ENCODE peak calls at places on chromosomes 4 and X, in six cellular contexts. Z is mesenchymal stem cell, E is IMR-90, J is H1, T is H9, D is trophoblast cell. S is an unnamed sample. For H3K27me3, the result is how much of the 10 kb centered on the place peaks cover.

GRCh38 chrX:114985967-114986592 is 31.3 kb downstream of the IL13RA2 start:
- DNase-seq in Z (peak), E (no peak), J (no peak), T (no peak), D (peak), S (no peak)

GRCh38 chr4:109972786-109973528 is 60.3 kb downstream of the EGF start:
- DNase-seq in Z (no peak), E (no peak), J (no peak), T (peak), D (no peak), S (no peak)

GRCh38 chr4:124177647-124178425 is 534.7 kb downstream of the ANKRD50 start:
- DNase-seq in Z (peak), E (peak), J (no peak), T (no peak), D (peak), S (no peak)

GRCh38 chr4:1720163-1720983 is 750 bp downstream of the TMEM129 start:
- DNase-seq in Z (peak), E (peak), J (no peak), T (peak), D (peak), S (peak)

GRCh38 chr4:130563185-130563890 is 1467.4 kb downstream of the C4orf33 start:
- DNase-seq in Z (peak), E (peak), J (peak), T (peak), D (peak), S (peak)

GRCh38 chr4:8500966-8501365 is 60.4 kb downstream of the TRMT44 start:
- DNase-seq in Z (no peak), E (no peak), J (no peak), T (no peak), D (no peak), S (no peak)

GRCh38 chr4:153792007-153792892 is 3.4 kb upstream of the SFRP2 start:
- DNase-seq in Z (peak), E (no peak), J (peak), T (peak), D (no peak), S (peak)

GRCh38 chr4:177008071-177008835 is 215.5 kb upstream of the VEGFC start:
- DNase-seq in Z (peak), E (peak), J (no peak), T (no peak), D (no peak), S (no peak)

GRCh38 chrX:109077788-109078187 is 341.4 kb upstream of the IRS4 start:
- DNase-seq in Z (no peak), E (no peak), J (no peak), T (no peak), D (no peak), S (no peak)

DNA sequence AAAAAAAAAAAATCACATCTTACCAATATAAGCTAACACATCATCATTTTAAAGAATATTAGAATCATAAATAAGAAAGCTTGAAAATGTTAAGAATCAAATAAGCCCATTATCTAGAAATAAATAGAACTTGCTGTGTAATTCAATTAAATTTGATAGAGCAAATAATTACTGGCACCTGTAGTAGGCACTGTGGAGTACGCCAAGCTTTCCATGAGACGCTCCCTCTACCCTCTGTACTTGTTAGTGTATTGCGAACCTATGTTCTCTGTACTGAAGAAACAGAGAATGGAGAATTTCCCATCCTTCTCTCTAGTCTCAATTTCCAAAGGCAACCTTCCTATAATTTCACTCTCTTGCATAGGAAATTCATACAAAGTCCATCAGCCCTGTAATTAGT is 61.7 kb upstream of the HAND2 start:
- DNase-seq in Z (no peak), E (no peak), J (no peak), T (no peak), D (no peak), S (no peak)
- H4K91ac ChIP-seq in Z (no peak), E (no peak), J (no peak), T (no peak), D (no peak), S (no peak)

DNA sequence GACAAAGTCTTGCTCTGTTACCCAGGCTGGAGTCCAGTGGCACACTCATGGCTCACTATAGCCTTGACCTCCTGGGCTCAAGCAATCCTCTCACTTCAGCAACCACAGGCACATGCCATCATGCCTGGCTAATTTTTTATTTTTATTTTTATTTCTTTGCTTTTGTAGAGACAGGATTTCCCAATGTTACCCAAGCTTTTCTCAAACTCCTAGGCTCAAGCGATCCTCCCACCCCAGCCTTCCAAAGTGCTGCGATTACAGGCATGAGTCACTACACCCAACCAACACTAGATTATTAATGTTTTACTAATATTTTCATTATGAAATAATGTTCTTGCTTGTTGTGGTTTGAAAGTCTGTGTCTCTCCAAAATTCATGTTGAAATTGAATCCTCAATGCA is 5.2 kb upstream of the ACTRT1 start:
- DNase-seq in Z (no peak), E (no peak), J (no peak), T (no peak), D (no peak), S (no peak)
- H3K27me3 ChIP-seq in Z (under half), E (under half), J (under half), T (under half), D (under half), S (under half)

GRCh38 chr4:20301161-20301560 is 49.5 kb downstream of the SLIT2 start:
- DNase-seq in Z (no peak), E (no peak), J (no peak), T (no peak), D (peak), S (no peak)

GRCh38 chr4:20298986-20299385 is 47.3 kb downstream of the SLIT2 start:
- DNase-seq in Z (no peak), E (no peak), J (no peak), T (no peak), D (no peak), S (no peak)

GRCh38 chr4:20297246-20297645 is 45.5 kb downstream of the SLIT2 start:
- DNase-seq in Z (no peak), E (peak), J (no peak), T (no peak), D (peak), S (no peak)

GRCh38 chr4:20297800-20298199 is 46.1 kb downstream of the SLIT2 start:
- DNase-seq in Z (no peak), E (no peak), J (no peak), T (no peak), D (peak), S (no peak)

DNA sequence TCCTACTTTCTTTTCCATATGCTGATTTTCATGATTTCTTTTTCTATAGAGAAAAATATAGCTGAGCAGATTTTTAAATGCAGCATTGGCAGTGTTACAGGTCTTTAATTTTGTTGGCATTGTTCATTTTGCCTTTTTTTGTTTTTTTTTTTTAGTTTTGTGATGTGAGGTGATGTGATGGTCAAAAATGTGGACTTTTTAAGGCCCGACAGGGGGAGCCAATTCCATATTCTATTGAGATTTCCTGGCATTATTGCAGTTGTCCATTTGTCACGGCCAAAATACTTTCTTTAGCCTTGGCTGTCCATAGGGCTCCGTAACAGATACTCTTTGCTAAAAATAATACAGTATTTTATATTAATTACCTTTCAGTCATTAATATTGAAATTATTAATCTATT is 47.8 kb downstream of the SLIT2 start:
- DNase-seq in Z (peak), E (peak), J (no peak), T (no peak), D (peak), S (no peak)
- H2BK5ac ChIP-seq in Z (no peak), E (no peak), J (no peak), T (no peak), D (no peak), S (no peak)

GRCh38 chrX:133640161-133641015 is 225.1 kb upstream of the GPC4 start:
- DNase-seq in Z (no peak), E (no peak), J (peak), T (peak), D (peak), S (peak)
- H4K91ac ChIP-seq in Z (no peak), E (no peak), J (no peak), T (no peak), D (no peak), S (no peak)

DNA sequence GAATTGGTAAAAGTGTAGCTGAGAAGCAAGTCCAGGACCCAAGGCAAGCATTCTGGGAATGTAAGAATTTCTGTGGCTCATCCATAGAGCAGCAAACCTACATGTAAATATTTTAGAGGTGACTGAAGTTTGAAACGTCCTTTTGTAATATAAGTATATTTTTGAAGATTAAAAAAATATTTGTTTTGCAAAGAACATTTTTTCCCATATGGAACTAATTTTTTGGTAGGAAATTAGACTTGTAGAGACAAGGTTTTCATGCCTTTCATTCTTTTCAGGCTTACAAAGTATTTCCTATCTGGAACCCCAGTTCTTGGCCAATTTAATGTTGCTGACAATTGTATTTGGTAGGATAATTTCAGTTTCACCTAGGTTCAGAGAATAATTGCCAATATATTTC is 104.0 kb downstream of the TEX13A start:
- DNase-seq in Z (no peak), E (no peak), J (no peak), T (no peak), D (peak), S (no peak)
- H3K27me3 ChIP-seq in Z (under half), E (under half), J (under half), T (under half), D (under half), S (under half)

DNA sequence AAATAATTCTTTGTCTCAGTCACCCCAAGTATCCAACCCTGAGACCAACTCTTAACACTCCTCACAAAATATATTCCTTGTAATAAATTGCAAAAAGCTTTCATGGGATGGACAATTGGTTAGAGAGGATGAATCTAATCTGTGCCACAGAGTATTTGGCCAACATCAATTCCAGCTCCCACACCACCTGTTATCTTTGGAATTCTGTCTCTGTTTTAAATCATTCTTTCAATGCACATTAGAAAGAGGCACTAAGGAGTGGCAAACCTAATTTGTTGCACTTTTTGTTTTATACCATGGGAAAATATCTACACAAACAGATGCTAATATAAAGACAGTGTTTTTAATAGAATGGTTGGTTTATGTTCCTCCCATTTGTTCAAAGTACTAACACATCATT is 116.6 kb downstream of the PPA2 start:
- DNase-seq in Z (no peak), E (no peak), J (no peak), T (no peak), D (no peak), S (no peak)
- H2BK5ac ChIP-seq in Z (no peak), E (no peak), J (no peak), T (no peak), D (no peak), S (no peak)

DNA sequence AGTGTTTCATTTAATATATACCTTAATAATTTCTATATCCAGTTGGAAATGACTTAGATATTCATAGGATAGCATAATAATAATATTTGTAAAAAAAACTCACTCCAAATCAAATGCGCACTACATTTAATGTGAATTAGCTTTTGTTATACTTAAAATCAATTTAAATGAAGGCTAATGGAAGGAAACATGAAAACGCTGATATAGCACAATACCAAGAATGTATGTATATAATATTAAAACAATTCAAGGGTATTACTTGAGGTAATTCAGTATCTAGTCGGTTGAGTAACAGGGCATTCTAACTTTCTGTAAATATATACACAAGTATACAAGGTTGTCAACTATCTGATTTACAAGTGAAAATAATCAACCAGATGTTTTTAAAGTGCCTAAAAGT is 307.1 kb upstream of the TEX13C start:
- DNase-seq in Z (no peak), E (no peak), J (no peak), T (no peak), D (no peak), S (no peak)
- H4K91ac ChIP-seq in Z (no peak), E (no peak), J (no peak), T (no peak), D (no peak), S (no peak)

GRCh38 chrX:11665144-11666040 is at the start of gene ARHGAP6:
- DNase-seq in Z (peak), E (peak), J (no peak), T (peak), D (peak), S (peak)

GRCh38 chrX:11664211-11664888 is 1.4 kb downstream of the ARHGAP6 start:
- DNase-seq in Z (peak), E (no peak), J (no peak), T (peak), D (peak), S (no peak)

GRCh38 chrX:11667286-11667685 is 1.6 kb upstream of the ARHGAP6 start:
- DNase-seq in Z (no peak), E (no peak), J (no peak), T (no peak), D (no peak), S (no peak)

GRCh38 chrX:11663875-11664210 is 1.9 kb downstream of the ARHGAP6 start:
- DNase-seq in Z (peak), E (no peak), J (no peak), T (no peak), D (no peak), S (no peak)

GRCh38 chrX:11666180-11666579 is 460 bp upstream of the ARHGAP6 start:
- DNase-seq in Z (peak), E (no peak), J (no peak), T (peak), D (no peak), S (peak)
- H3K27me3 ChIP-seq in Z (under half), E (under half), J (half or more), T (under half), D (under half), S (under half)

DNA sequence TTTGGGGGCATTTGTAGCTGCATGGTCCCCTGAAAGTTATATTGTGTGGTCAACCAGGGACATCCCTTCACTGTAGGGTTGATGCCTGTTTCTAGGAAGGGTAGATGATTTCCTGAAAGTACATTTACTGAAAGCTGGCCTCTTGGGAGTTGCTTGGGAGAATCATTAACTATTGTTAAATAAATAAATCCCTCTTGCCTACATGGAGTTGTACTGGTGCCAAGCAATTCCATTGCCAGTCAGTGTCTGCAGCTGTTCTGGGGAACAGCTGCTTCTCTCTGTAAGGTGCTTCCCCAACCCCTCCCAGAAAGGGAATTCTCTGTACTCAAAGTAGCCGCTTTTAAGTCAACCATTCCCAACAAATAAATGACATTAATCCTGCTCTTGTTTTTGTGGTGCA is 51.1 kb downstream of the C4orf51 start:
- DNase-seq in Z (peak), E (peak), J (no peak), T (no peak), D (no peak), S (no peak)
- H2BK5ac ChIP-seq in Z (no peak), E (no peak), J (no peak), T (no peak), D (no peak), S (no peak)

S was measured in neuronal stem cell.